ENCODE peak calls at places on chromosomes 2 and 18, in nine cellular contexts. One of them, this sample, is unnamed.

GRCh38 chr2:207492461-207492860 is 37.3 kb upstream of the CREB1 start:
- DNase-seq in activated effector memory CD4-positive, alpha-beta T cell treated with Interleukin-2 at 50 U/mL for 16 hours: no peak
- DNase-seq in M059J: peak; percentile 53
- DNase-seq in HT1080: no peak
- DNase-seq in C1 segment of cervical spinal cord: no peak
- DNase-seq in T follicular helper cell: no peak
- DNase-seq in effector memory CD4-positive, alpha-beta T cell: no peak
- DNase-seq in coronary artery: no peak
- DNase-seq in H54: no peak
- DNase-seq in this sample: no peak

GRCh38 chr2:39696072-39696471 is 30.4 kb downstream of the TMEM178A start:
- DNase-seq in C1 segment of cervical spinal cord: no peak
- DNase-seq in H54: no peak
- DNase-seq in M059J: peak; percentile 87
- DNase-seq in coronary artery: no peak
- DNase-seq in T follicular helper cell: no peak
- DNase-seq in HT1080: peak; percentile 61
- DNase-seq in activated effector memory CD4-positive, alpha-beta T cell treated with Interleukin-2 at 50 U/mL for 16 hours: no peak
- DNase-seq in effector memory CD4-positive, alpha-beta T cell: no peak
- DNase-seq in this sample: no peak

GRCh38 chr2:17892726-17893534 is 14.5 kb downstream of the KCNS3 start:
- DNase-seq in T follicular helper cell: no peak
- DNase-seq in activated effector memory CD4-positive, alpha-beta T cell treated with Interleukin-2 at 50 U/mL for 16 hours: no peak
- DNase-seq in coronary artery: no peak
- DNase-seq in effector memory CD4-positive, alpha-beta T cell: no peak
- DNase-seq in H54: no peak
- DNase-seq in C1 segment of cervical spinal cord: no peak
- DNase-seq in M059J: peak; percentile 53
- DNase-seq in HT1080: no peak
- DNase-seq in this sample: no peak

GRCh38 chr2:55063713-55064323 is 13.6 kb upstream of the RTN4 start:
- DNase-seq in H54: no peak
- DNase-seq in activated effector memory CD4-positive, alpha-beta T cell treated with Interleukin-2 at 50 U/mL for 16 hours: no peak
- DNase-seq in C1 segment of cervical spinal cord: no peak
- DNase-seq in T follicular helper cell: no peak
- DNase-seq in HT1080: peak; percentile 10
- DNase-seq in coronary artery: no peak
- DNase-seq in effector memory CD4-positive, alpha-beta T cell: no peak
- DNase-seq in M059J: peak; percentile 18
- DNase-seq in this sample: no peak

GRCh38 chr2:106113362-106113971 is 80.6 kb downstream of the UXS1 start:
- DNase-seq in activated effector memory CD4-positive, alpha-beta T cell treated with Interleukin-2 at 50 U/mL for 16 hours: no peak
- DNase-seq in HT1080: no peak
- DNase-seq in M059J: no peak
- DNase-seq in C1 segment of cervical spinal cord: no peak
- DNase-seq in effector memory CD4-positive, alpha-beta T cell: no peak
- DNase-seq in T follicular helper cell: no peak
- DNase-seq in H54: no peak
- DNase-seq in coronary artery: no peak
- DNase-seq in this sample: no peak

GRCh38 chr2:216183459-216183858 is 74.3 kb downstream of the XRCC5 start:
- DNase-seq in coronary artery: no peak
- DNase-seq in HT1080: no peak
- DNase-seq in C1 segment of cervical spinal cord: no peak
- DNase-seq in H54: no peak
- DNase-seq in activated effector memory CD4-positive, alpha-beta T cell treated with Interleukin-2 at 50 U/mL for 16 hours: no peak
- DNase-seq in T follicular helper cell: no peak
- DNase-seq in M059J: no peak
- DNase-seq in effector memory CD4-positive, alpha-beta T cell: no peak
- DNase-seq in this sample: no peak

GRCh38 chr2:218370410-218371063 is 11.5 kb upstream of the SLC11A1 start:
- DNase-seq in coronary artery: peak; percentile 81
- DNase-seq in H54: no peak
- DNase-seq in C1 segment of cervical spinal cord: no peak
- DNase-seq in T follicular helper cell: no peak
- DNase-seq in effector memory CD4-positive, alpha-beta T cell: no peak
- DNase-seq in HT1080: no peak
- DNase-seq in activated effector memory CD4-positive, alpha-beta T cell treated with Interleukin-2 at 50 U/mL for 16 hours: no peak
- DNase-seq in M059J: no peak
- DNase-seq in this sample: peak; percentile 82

GRCh38 chr2:237695201-237695780 is 67.9 kb downstream of the LRRFIP1 start:
- DNase-seq in coronary artery: peak; percentile 40
- DNase-seq in HT1080: peak; percentile 96
- DNase-seq in M059J: peak; percentile 95
- DNase-seq in C1 segment of cervical spinal cord: no peak
- DNase-seq in activated effector memory CD4-positive, alpha-beta T cell treated with Interleukin-2 at 50 U/mL for 16 hours: no peak
- DNase-seq in H54: peak; percentile 83
- DNase-seq in T follicular helper cell: no peak
- DNase-seq in effector memory CD4-positive, alpha-beta T cell: no peak
- DNase-seq in this sample: no peak

GRCh38 chr18:41881285-41881684 is 73.7 kb upstream of the PIK3C3 start:
- DNase-seq in coronary artery: no peak
- DNase-seq in M059J: peak; percentile 63
- DNase-seq in C1 segment of cervical spinal cord: no peak
- DNase-seq in HT1080: peak; percentile 84
- DNase-seq in activated effector memory CD4-positive, alpha-beta T cell treated with Interleukin-2 at 50 U/mL for 16 hours: no peak
- DNase-seq in H54: peak; percentile 29
- DNase-seq in effector memory CD4-positive, alpha-beta T cell: no peak
- DNase-seq in T follicular helper cell: no peak
- DNase-seq in this sample: no peak

GRCh38 chr2:187390891-187391290 is 57.2 kb downstream of the CALCRL start:
- DNase-seq in H54: peak; percentile 41
- DNase-seq in coronary artery: no peak
- DNase-seq in activated effector memory CD4-positive, alpha-beta T cell treated with Interleukin-2 at 50 U/mL for 16 hours: no peak
- DNase-seq in HT1080: peak; percentile 91
- DNase-seq in effector memory CD4-positive, alpha-beta T cell: no peak
- DNase-seq in M059J: peak; percentile 71
- DNase-seq in T follicular helper cell: no peak
- DNase-seq in C1 segment of cervical spinal cord: no peak
- DNase-seq in this sample: no peak

GRCh38 chr2:40955635-40956034 is 503.7 kb upstream of the SLC8A1 start:
- DNase-seq in M059J: no peak
- DNase-seq in H54: no peak
- DNase-seq in C1 segment of cervical spinal cord: no peak
- DNase-seq in effector memory CD4-positive, alpha-beta T cell: no peak
- DNase-seq in HT1080: no peak
- DNase-seq in T follicular helper cell: no peak
- DNase-seq in activated effector memory CD4-positive, alpha-beta T cell treated with Interleukin-2 at 50 U/mL for 16 hours: no peak
- DNase-seq in coronary artery: no peak
- DNase-seq in this sample: no peak

GRCh38 chr2:65382323-65382722 is 50.1 kb downstream of the SPRED2 start:
- DNase-seq in HT1080: no peak
- DNase-seq in activated effector memory CD4-positive, alpha-beta T cell treated with Interleukin-2 at 50 U/mL for 16 hours: no peak
- DNase-seq in coronary artery: no peak
- DNase-seq in effector memory CD4-positive, alpha-beta T cell: no peak
- DNase-seq in H54: no peak
- DNase-seq in C1 segment of cervical spinal cord: no peak
- DNase-seq in T follicular helper cell: no peak
- DNase-seq in M059J: no peak
- DNase-seq in this sample: no peak

GRCh38 chr2:231679906-231680283 is 28.4 kb upstream of the PTMA start:
- DNase-seq in T follicular helper cell: no peak
- DNase-seq in effector memory CD4-positive, alpha-beta T cell: no peak
- DNase-seq in coronary artery: no peak
- DNase-seq in C1 segment of cervical spinal cord: no peak
- DNase-seq in M059J: no peak
- DNase-seq in activated effector memory CD4-positive, alpha-beta T cell treated with Interleukin-2 at 50 U/mL for 16 hours: no peak
- DNase-seq in H54: no peak
- DNase-seq in HT1080: no peak
- DNase-seq in this sample: no peak

GRCh38 chr2:123101434-123101833 is 923.7 kb upstream of the CNTNAP5 start:
- DNase-seq in HT1080: no peak
- DNase-seq in coronary artery: no peak
- DNase-seq in H54: no peak
- DNase-seq in T follicular helper cell: no peak
- DNase-seq in M059J: no peak
- DNase-seq in activated effector memory CD4-positive, alpha-beta T cell treated with Interleukin-2 at 50 U/mL for 16 hours: no peak
- DNase-seq in C1 segment of cervical spinal cord: no peak
- DNase-seq in effector memory CD4-positive, alpha-beta T cell: no peak
- DNase-seq in this sample: no peak

GRCh38 chr18:45110577-45111506 is 430.2 kb downstream of the SETBP1 start:
- DNase-seq in M059J: peak; percentile 53
- DNase-seq in T follicular helper cell: no peak
- DNase-seq in activated effector memory CD4-positive, alpha-beta T cell treated with Interleukin-2 at 50 U/mL for 16 hours: no peak
- DNase-seq in coronary artery: no peak
- DNase-seq in effector memory CD4-positive, alpha-beta T cell: no peak
- DNase-seq in H54: no peak
- DNase-seq in HT1080: peak; percentile 50
- DNase-seq in C1 segment of cervical spinal cord: no peak
- DNase-seq in this sample: no peak

GRCh38 chr2:126224766-126225165 is 431.2 kb upstream of the GYPC start:
- DNase-seq in M059J: no peak
- DNase-seq in C1 segment of cervical spinal cord: no peak
- DNase-seq in effector memory CD4-positive, alpha-beta T cell: no peak
- DNase-seq in T follicular helper cell: no peak
- DNase-seq in activated effector memory CD4-positive, alpha-beta T cell treated with Interleukin-2 at 50 U/mL for 16 hours: no peak
- DNase-seq in H54: no peak
- DNase-seq in HT1080: no peak
- DNase-seq in coronary artery: no peak
- DNase-seq in this sample: no peak

GRCh38 chr2:113784823-113785744 is 28.6 kb upstream of the SLC35F5 start:
- DNase-seq in C1 segment of cervical spinal cord: no peak
- DNase-seq in T follicular helper cell: no peak
- DNase-seq in effector memory CD4-positive, alpha-beta T cell: no peak
- DNase-seq in activated effector memory CD4-positive, alpha-beta T cell treated with Interleukin-2 at 50 U/mL for 16 hours: no peak
- DNase-seq in M059J: no peak
- DNase-seq in HT1080: no peak
- DNase-seq in H54: no peak
- DNase-seq in coronary artery: no peak
- DNase-seq in this sample: no peak

GRCh38 chr18:35470440-35470839 is 27.3 kb downstream of the INO80C start:
- DNase-seq in coronary artery: no peak
- DNase-seq in activated effector memory CD4-positive, alpha-beta T cell treated with Interleukin-2 at 50 U/mL for 16 hours: no peak
- DNase-seq in effector memory CD4-positive, alpha-beta T cell: no peak
- DNase-seq in HT1080: no peak
- DNase-seq in T follicular helper cell: no peak
- DNase-seq in M059J: no peak
- DNase-seq in C1 segment of cervical spinal cord: peak; percentile 61
- DNase-seq in H54: no peak
- DNase-seq in this sample: no peak

GRCh38 chr2:129911363-129912065 is 68.0 kb upstream of the RAB6C start:
- DNase-seq in C1 segment of cervical spinal cord: no peak
- DNase-seq in coronary artery: peak; percentile 61
- DNase-seq in activated effector memory CD4-positive, alpha-beta T cell treated with Interleukin-2 at 50 U/mL for 16 hours: no peak
- DNase-seq in H54: no peak
- DNase-seq in effector memory CD4-positive, alpha-beta T cell: no peak
- DNase-seq in T follicular helper cell: no peak
- DNase-seq in M059J: no peak
- DNase-seq in HT1080: no peak
- DNase-seq in this sample: peak; percentile 38

GRCh38 chr2:11292464-11293255 is 51.8 kb downstream of the ROCK2 start:
- DNase-seq in coronary artery: no peak
- DNase-seq in T follicular helper cell: no peak
- DNase-seq in C1 segment of cervical spinal cord: no peak
- DNase-seq in M059J: peak; percentile 37
- DNase-seq in activated effector memory CD4-positive, alpha-beta T cell treated with Interleukin-2 at 50 U/mL for 16 hours: no peak
- DNase-seq in H54: no peak
- DNase-seq in effector memory CD4-positive, alpha-beta T cell: no peak
- DNase-seq in HT1080: peak; percentile 19
- DNase-seq in this sample: no peak

GRCh38 chr2:191215666-191216065 is 29.5 kb upstream of the MYO1B start:
- DNase-seq in H54: no peak
- DNase-seq in M059J: peak; percentile 15
- DNase-seq in T follicular helper cell: no peak
- DNase-seq in HT1080: no peak
- DNase-seq in coronary artery: no peak
- DNase-seq in effector memory CD4-positive, alpha-beta T cell: no peak
- DNase-seq in activated effector memory CD4-positive, alpha-beta T cell treated with Interleukin-2 at 50 U/mL for 16 hours: no peak
- DNase-seq in C1 segment of cervical spinal cord: no peak
- DNase-seq in this sample: no peak

GRCh38 chr2:149817206-149817605 is 229.6 kb upstream of the MMADHC start:
- DNase-seq in H54: no peak
- DNase-seq in T follicular helper cell: no peak
- DNase-seq in activated effector memory CD4-positive, alpha-beta T cell treated with Interleukin-2 at 50 U/mL for 16 hours: no peak
- DNase-seq in coronary artery: no peak
- DNase-seq in M059J: peak; percentile 18
- DNase-seq in C1 segment of cervical spinal cord: no peak
- DNase-seq in effector memory CD4-positive, alpha-beta T cell: no peak
- DNase-seq in HT1080: no peak
- DNase-seq in this sample: no peak